ENCODE peak calls at places on chromosomes 16 and 17, in six cellular contexts. N is heart right ventricle; E is stimulated activated CD4-positive, alpha-beta T cell treated with anti-CD3 and anti-CD28 coated beads, Interleukin-12 subunit alpha, Interleukin-12 subunit beta, amount 100 ng/mL, for 4 hours; D is mucosa of gallbladder; M is A549; I is hypothalamus. G is an unnamed sample.

GRCh38 chr17:78362671-78363070 is 2.8 kb upstream of the SOCS3 start:
- DNase-seq in N (no peak), E (no peak), D (no peak), M (no peak), I (no peak), G (no peak)

GRCh38 chr17:81867952-81868673 is 3.0 kb downstream of the ARHGDIA start:
- DNase-seq in N (no peak), E (peak; percentile 23), D (no peak), M (peak; percentile 73), I (no peak), G (no peak)

GRCh38 chr16:17162560-17162959 is 308.2 kb downstream of the XYLT1 start:
- DNase-seq in N (no peak), E (no peak), D (no peak), M (no peak), I (no peak), G (no peak)

GRCh38 chr16:68031951-68032350 is 8.9 kb downstream of the DUS2 start:
- DNase-seq in N (no peak), E (no peak), D (no peak), M (peak; percentile 17), I (no peak), G (no peak)

GRCh38 chr17:33436321-33436720 is 143.2 kb upstream of the ASIC2 start:
- DNase-seq in N (no peak), E (no peak), D (no peak), M (no peak), I (no peak), G (no peak)

GRCh38 chr16:13733561-13733960 is 186.4 kb upstream of the ERCC4 start:
- DNase-seq in N (no peak), E (no peak), D (no peak), M (no peak), I (no peak), G (no peak)

GRCh38 chr17:47837401-47838039 is 3.6 kb downstream of the SCRN2 start:
- DNase-seq in N (no peak), E (no peak), D (no peak), M (no peak), I (no peak), G (no peak)

GRCh38 chr17:44170499-44171201 is at the start of gene ASB16:
- DNase-seq in N (peak; percentile 52), E (no peak), D (no peak), M (no peak), I (no peak), G (peak; percentile 54)

GRCh38 chr17:77887464-77888241 is 70.8 kb upstream of the TNRC6C start:
- DNase-seq in N (peak; percentile 84), E (peak; percentile 57), D (peak; percentile 80), M (peak; percentile 64), I (no peak), G (peak; percentile 95)

GRCh38 chr16:74460542-74460941 is 39.3 kb upstream of the CLEC18B start:
- DNase-seq in N (no peak), E (no peak), D (no peak), M (no peak), I (no peak), G (no peak)

GRCh38 chr17:58617563-58617962 is 74.3 kb downstream of the TEX14 start:
- DNase-seq in N (no peak), E (no peak), D (no peak), M (no peak), I (no peak), G (no peak)

GRCh38 chr16:3017806-3018506 is at the start of gene CLDN6:
- DNase-seq in N (no peak), E (no peak), D (no peak), M (no peak), I (no peak), G (no peak)

GRCh38 chr17:78230252-78230962 is 1.0 kb upstream of the TMEM235 start:
- DNase-seq in N (no peak), E (no peak), D (no peak), M (no peak), I (no peak), G (no peak)

GRCh38 chr16:68644715-68645493 is at the start of gene CDH3:
- DNase-seq in N (no peak), E (no peak), D (peak; percentile 14), M (no peak), I (no peak), G (peak; percentile 76)